ENCODE peak calls at places on chromosomes 11 and 22, in four cellular contexts. H is IMR-90, B is mesendoderm, Q is H1. R is an unnamed sample.

GRCh38 chr22:27512283-27512761 is 289.2 kb downstream of the MN1 start:
- DNase-seq in H (peak), B (no peak), Q (no peak), R (no peak)

GRCh38 chr11:13940611-13941256 is 21.8 kb upstream of the SPON1 start:
- DNase-seq in Q (no peak), B (no peak), H (no peak), R (no peak)

GRCh38 chr11:96238563-96239166 is 104.3 kb downstream of the MAML2 start:
- DNase-seq in Q (no peak), H (peak), B (no peak), R (no peak)

GRCh38 chr22:17486313-17486712 is 77.0 kb upstream of the SLC25A18 start:
- DNase-seq in B (no peak), Q (no peak), H (no peak), R (no peak)

GRCh38 chr11:45606514-45607024 is 58.9 kb downstream of the CHST1 start:
- DNase-seq in H (no peak), B (peak), Q (peak), R (peak)

GRCh38 chr11:123272565-123272964 is 77.5 kb upstream of the CLMP start:
- DNase-seq in B (no peak), H (no peak), Q (no peak), R (no peak)

GRCh38 chr11:102900346-102900745 is 25.6 kb upstream of the MMP12 start:
- DNase-seq in Q (no peak), H (no peak), B (no peak), R (no peak)

GRCh38 chr22:24305260-24305692 is 34.6 kb downstream of the SPECC1L start:
- DNase-seq in Q (no peak), B (no peak), H (peak), R (no peak)

GRCh38 chr11:77109236-77110019 is 6.8 kb downstream of the OMP start:
- DNase-seq in Q (no peak), H (peak), B (no peak), R (no peak)
- H4K5ac ChIP-seq in Q (no peak), H (no peak), B (no peak), R (no peak)

GRCh38 chr11:2574043-2574552 is 125.7 kb downstream of the KCNQ1OT1 start:
- DNase-seq in B (no peak), H (no peak), Q (no peak), R (no peak)
- H2AK5ac ChIP-seq in B (no peak), H (no peak), Q (no peak), R (no peak)

DNA sequence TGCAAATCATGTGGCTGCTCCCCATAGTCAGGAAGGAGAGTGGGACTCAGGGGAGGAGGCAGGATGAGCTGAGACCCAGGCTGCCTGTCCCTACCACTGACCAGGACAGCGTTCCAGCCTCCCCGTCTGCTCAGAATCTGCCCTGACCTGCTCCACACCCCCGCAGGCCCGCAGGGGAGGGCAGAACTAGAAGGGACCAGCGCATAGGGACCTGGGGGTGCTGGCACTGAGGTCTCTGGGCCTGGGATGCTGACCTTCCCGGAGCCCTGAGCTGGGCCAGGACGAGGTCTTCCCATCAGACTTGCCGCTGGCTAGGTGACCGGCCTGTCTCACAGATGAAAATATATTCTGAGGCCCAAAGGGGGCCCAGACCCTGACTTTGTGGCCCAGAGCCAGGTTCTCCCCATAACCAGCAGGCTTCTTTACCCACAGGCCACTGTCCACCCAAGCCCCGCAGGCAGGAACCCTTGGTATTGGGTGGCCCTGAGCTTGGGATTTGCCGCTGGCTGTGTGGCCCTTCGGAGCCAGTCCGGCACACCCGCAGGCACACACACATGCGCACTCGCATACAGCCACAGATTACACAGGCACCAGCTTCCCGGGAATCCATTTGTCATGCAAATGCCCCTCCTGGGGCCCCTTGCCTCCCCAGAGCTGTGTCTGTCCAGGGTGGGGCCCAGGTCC is 13.8 kb upstream of the PIM3 start:
- DNase-seq in Q (no peak), B (no peak), H (no peak), R (peak)
- H3K18ac ChIP-seq in Q (peak), B (no peak), H (no peak), R (peak)

GRCh38 chr11:69430566-69430965 is 50.9 kb upstream of the LINC01488 start:
- DNase-seq in H (peak), B (no peak), Q (no peak), R (no peak)

GRCh38 chr11:69431136-69431535 is 50.3 kb upstream of the LINC01488 start:
- DNase-seq in H (no peak), Q (no peak), B (no peak), R (no peak)

GRCh38 chr11:69429716-69430491 is 51.6 kb upstream of the LINC01488 start:
- DNase-seq in Q (no peak), H (no peak), B (no peak), R (no peak)

GRCh38 chr11:69433741-69434140 is 47.7 kb upstream of the LINC01488 start:
- DNase-seq in B (no peak), H (no peak), Q (no peak), R (no peak)

DNA sequence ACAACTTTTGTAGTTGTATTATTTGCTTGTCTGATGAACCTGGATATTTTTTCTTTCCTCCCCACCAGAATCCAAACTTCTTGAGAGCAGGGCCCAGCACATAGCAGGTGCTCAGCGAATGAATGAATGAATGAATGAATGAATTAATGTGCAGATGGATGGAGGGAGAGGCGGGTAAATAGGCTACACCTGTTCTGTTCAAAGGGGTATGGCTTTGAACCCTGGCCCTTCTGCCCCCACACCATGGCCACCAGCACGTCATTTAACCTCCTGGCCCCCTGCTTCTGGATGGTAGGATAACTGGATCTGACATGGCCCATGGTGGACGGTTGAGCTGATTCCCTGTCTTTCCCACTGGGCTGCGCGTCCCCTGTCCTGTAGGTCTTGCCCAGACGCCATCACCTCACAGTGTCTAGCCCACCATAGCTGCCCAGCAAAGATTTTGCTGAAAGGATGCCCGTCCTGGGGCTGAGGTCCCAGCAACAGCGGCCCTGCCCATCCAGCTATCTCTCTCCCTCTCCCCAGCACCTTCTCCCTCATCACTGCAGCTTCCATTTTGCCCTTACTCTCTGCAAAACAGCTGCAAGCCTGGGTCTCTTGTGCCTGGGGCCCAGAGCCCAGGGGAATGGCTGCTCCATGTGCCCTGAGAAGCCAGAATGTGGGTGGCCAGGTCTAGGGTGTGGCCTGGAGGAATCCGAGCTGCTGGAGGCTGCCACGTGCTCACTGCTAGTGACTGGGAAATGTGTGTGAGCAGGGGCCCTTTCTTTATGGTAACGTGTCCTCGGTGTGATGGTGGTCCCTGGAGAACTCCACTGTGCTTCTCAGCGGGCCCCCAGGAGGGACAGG is 49.3 kb upstream of the LINC01488 start:
- DNase-seq in B (no peak), Q (no peak), H (no peak), R (no peak)
- H4K5ac ChIP-seq in B (no peak), Q (no peak), H (no peak), R (no peak)

GRCh38 chr11:62542111-62542745 is 4.4 kb downstream of the AHNAK start:
- DNase-seq in B (no peak), Q (peak), H (peak), R (no peak)

GRCh38 chr11:62536301-62536957 is 10.2 kb downstream of the AHNAK start:
- DNase-seq in H (no peak), B (no peak), Q (no peak), R (no peak)

GRCh38 chr11:62540804-62541671 is 5.6 kb downstream of the AHNAK start:
- DNase-seq in Q (no peak), B (no peak), H (peak), R (no peak)

GRCh38 chr11:62538470-62539237 is 8.0 kb downstream of the AHNAK start:
- DNase-seq in B (no peak), Q (no peak), H (no peak), R (no peak)

GRCh38 chr11:62539238-62539925 is 7.2 kb downstream of the AHNAK start:
- DNase-seq in B (no peak), Q (peak), H (peak), R (no peak)
- H2AK5ac ChIP-seq in B (no peak), Q (peak), H (peak), R (no peak)

DNA sequence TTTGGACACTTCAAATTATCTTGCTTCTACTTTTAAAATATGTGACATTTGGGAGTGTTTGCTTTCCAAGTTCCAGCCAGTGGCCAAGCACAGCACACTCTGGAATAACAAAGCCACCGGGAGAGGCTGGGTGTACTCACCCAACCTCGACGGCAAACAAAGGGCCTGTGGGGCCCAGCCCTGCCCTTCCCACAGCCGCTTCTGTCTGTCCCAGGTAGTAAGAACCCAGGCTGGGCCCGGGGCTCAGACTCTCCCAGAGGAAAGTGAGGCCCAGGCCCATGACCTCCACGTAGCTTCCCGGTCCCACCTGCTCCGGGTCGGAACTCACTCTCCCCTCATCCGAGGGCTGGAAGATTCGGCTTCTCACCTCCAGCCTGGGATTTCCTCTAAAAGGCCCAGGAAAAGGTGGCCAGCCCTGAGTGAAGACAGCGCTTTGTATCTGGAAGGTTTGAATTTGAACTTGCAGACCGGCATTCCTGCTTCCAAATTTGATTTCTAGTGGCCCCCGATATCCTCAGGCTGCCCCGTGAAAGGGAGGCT is 93.5 kb downstream of the CELSR1 start:
- DNase-seq in B (no peak), Q (no peak), H (no peak), R (no peak)
- H3K18ac ChIP-seq in B (no peak), Q (peak), H (no peak), R (no peak)